ENCODE peak calls at places on chromosomes 16 and 17, in seven cellular contexts. Q is H1, J is GM12878, N is sigmoid colon, R is stomach, E is GM23338, P is HL-60. L is an unnamed sample.
A peak's percentile ranks its signal among the peaks of the same experiment; 100 is the strongest.

GRCh38 chr17:76444518-76445311 is 8.2 kb downstream of the UBE2O start:
- DNase-seq in E (peak; percentile 73), J (no peak), R (no peak), N (no peak), P (no peak), Q (no peak), L (no peak)

GRCh38 chr17:82076785-82077591 is 11.4 kb upstream of the DUS1L start:
- DNase-seq in R (no peak), N (no peak), P (no peak), J (no peak), Q (no peak), E (peak; percentile 65), L (no peak)

GRCh38 chr16:4244254-4244812 is 2.5 kb upstream of the SRL start:
- DNase-seq in Q (no peak), N (no peak), E (no peak), P (no peak), J (no peak), R (peak; percentile 62), L (no peak)

GRCh38 chr17:75059369-75060345 is 12.6 kb downstream of the KCTD2 start:
- DNase-seq in J (no peak), P (peak; percentile 49), Q (no peak), N (peak; percentile 82), R (no peak), E (peak; percentile 57), L (no peak)

GRCh38 chr17:52157161-52157560 is 1.4 kb downstream of the CA10 start:
- DNase-seq in P (no peak), N (no peak), J (no peak), E (peak; percentile 52), R (no peak), Q (no peak), L (no peak)

GRCh38 chr16:18041864-18042834 is 294.4 kb downstream of the NPIPA8 start:
- DNase-seq in Q (no peak), R (no peak), E (no peak), N (no peak), J (no peak), P (no peak), L (no peak)

GRCh38 chr17:82839617-82840292 is at the start of gene ZNF750:
- DNase-seq in R (no peak), P (no peak), Q (no peak), N (peak; percentile 30), E (peak; percentile 48), J (no peak), L (peak; percentile 66)

GRCh38 chr16:85686912-85687591 is 1.7 kb downstream of the GINS2 start:
- DNase-seq in N (no peak), E (no peak), R (no peak), J (no peak), Q (no peak), P (no peak), L (peak; percentile 54)

GRCh38 chr17:77233127-77233526 is 92.4 kb downstream of the SEC14L1 start:
- DNase-seq in E (no peak), R (no peak), P (no peak), N (no peak), Q (no peak), J (no peak), L (no peak)

GRCh38 chr16:49618955-49619354 is 237.0 kb downstream of the ZNF423 start:
- DNase-seq in R (no peak), J (no peak), P (no peak), Q (no peak), E (no peak), N (peak; percentile 11), L (no peak)

GRCh38 chr16:66359012-66359411 is 7.5 kb upstream of the CDH5 start:
- DNase-seq in J (no peak), Q (no peak), E (no peak), N (no peak), P (no peak), R (no peak), L (peak; percentile 44)

GRCh38 chr17:50274142-50274944 is at the start of gene TMEM92:
- DNase-seq in P (peak; percentile 43), Q (peak; percentile 69), N (no peak), E (peak; percentile 96), J (no peak), R (peak; percentile 89), L (peak; percentile 75)

GRCh38 chr17:47235923-47236322 is 17.7 kb upstream of the ITGB3 start:
- DNase-seq in E (no peak), Q (no peak), N (no peak), R (no peak), P (no peak), J (no peak), L (no peak)

GRCh38 chr16:70770291-70770967 is 30.5 kb downstream of the VAC14 start:
- DNase-seq in R (no peak), Q (no peak), J (no peak), P (no peak), N (no peak), E (no peak), L (no peak)

GRCh38 chr17:17096438-17097178 is 54.4 kb downstream of the MPRIP start:
- DNase-seq in N (no peak), Q (no peak), R (no peak), J (no peak), E (no peak), P (no peak), L (peak; percentile 34)

GRCh38 chr17:3796110-3796821 is 4.7 kb downstream of the ITGAE start:
- DNase-seq in J (peak; percentile 90), R (peak; percentile 48), N (no peak), P (no peak), Q (no peak), E (no peak), L (peak; percentile 86)

GRCh38 chr16:769201-769769 is 8.8 kb downstream of the MSLN start:
- DNase-seq in J (no peak), E (no peak), P (no peak), Q (no peak), R (no peak), N (no peak), L (no peak)

GRCh38 chr16:7509919-7510705 is 177.5 kb downstream of the RBFOX1 start:
- DNase-seq in R (no peak), N (no peak), P (no peak), E (peak; percentile 1), J (no peak), Q (no peak), L (no peak)

GRCh38 chr16:27660507-27660906 is 110.6 kb downstream of the KATNIP start:
- DNase-seq in Q (no peak), J (no peak), E (no peak), P (no peak), R (no peak), N (no peak), L (no peak)

DNA sequence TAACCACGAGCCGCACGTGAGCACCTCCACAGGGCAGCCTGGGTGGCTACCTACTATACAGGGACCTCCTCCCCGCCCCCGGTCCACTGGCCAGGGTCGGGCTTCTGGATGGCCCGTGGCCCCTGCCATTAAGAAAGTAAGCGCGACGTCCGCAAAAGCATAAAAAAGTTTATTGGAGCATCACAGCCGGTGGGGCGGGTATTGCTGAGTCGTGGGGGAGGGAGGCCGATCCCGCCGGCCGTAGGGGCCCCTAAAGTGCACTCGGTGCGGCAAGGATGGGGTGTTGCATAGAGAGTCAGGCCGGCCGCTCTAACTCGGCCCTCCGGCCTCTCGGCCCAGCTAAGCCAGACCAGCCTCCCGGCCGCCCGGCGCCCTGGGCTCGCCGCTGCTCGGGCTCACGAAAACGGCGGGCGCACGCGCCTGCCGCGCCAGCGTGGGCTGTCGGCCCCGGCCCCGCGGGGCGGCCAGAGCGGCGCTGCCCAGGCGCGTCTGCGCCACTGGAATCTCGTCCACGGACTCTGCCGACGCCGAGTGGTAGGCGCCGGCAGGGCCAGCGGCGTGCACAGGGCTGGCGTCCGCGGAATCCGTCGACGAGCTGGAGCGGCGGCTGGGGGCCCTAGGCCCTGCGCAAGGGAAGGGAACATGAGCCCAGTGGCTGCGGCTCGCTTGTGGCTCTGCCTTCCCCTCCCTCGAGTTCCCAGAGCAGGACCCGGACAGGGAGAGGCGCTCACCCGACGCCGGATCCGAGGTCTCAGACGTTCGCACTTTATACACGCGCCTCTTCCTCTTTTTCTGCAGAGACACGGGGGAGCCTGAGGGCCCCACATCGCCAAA is 1.2 kb upstream of the TPPP3 start:
- DNase-seq in E (peak; percentile 69), R (no peak), P (peak; percentile 86), Q (no peak), N (peak; percentile 70), J (no peak), L (peak; percentile 79)
- TF ChIP-seq POLR2AphosphoS5 in E (no peak), R (no peak), P (no peak), Q (no peak), N (no peak), J (no peak), L (no peak)

DNA sequence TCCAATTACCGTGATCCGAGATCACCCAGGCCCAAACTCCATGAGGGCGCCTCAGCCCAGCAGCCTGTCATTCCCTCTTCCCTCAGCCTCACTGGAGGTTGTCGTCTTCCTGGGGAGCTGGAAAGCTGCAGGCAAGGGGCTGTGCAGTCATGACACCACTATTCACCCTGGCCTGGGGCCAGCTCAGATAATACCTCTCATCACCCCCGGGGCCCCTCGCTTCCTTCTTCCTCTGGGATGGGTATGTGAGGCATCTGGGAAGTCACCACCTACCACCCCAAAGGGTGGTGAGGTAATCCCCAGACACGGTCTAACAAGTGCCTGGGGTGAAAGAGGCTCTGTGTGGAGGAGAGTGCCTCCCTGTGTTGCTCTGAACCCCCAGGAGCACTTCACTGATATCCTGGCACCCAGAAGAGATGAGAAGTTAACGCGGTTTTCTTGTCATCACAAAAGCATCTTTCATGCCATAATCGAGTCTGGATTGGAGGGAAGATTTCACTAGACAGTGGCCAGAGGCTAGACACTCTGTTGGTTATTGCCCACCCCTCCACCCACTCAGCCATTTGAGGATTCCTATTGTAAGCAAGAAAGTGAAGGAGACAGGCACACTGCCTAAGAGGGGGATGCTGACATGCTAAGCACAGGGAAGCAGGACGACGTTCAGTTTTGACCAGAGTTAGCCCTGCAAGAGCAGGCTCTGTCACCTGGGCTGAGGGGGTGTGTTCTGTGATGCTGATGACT is 18.4 kb downstream of the CFAP20 start:
- DNase-seq in R (peak; percentile 23), N (no peak), P (peak; percentile 2), J (no peak), Q (no peak), E (peak; percentile 40), L (no peak)
- H3K27me3 ChIP-seq in R (no peaks in the 10 kb centered on the region), N (no peaks in the 10 kb centered on the region), P (no peaks in the 10 kb centered on the region), J (no peaks in the 10 kb centered on the region), Q (no peaks in the 10 kb centered on the region), E (no peaks in the 10 kb centered on the region), L (no peaks in the 10 kb centered on the region)

GRCh38 chr17:69717819-69718218 is 303.3 kb downstream of the MAP2K6 start:
- DNase-seq in N (no peak), E (no peak), Q (no peak), P (no peak), J (no peak), R (no peak), L (no peak)
- TF ChIP-seq POLR2AphosphoS5 in N (no peak), E (no peak), Q (no peak), P (no peak), J (no peak), R (no peak), L (no peak)

DNA sequence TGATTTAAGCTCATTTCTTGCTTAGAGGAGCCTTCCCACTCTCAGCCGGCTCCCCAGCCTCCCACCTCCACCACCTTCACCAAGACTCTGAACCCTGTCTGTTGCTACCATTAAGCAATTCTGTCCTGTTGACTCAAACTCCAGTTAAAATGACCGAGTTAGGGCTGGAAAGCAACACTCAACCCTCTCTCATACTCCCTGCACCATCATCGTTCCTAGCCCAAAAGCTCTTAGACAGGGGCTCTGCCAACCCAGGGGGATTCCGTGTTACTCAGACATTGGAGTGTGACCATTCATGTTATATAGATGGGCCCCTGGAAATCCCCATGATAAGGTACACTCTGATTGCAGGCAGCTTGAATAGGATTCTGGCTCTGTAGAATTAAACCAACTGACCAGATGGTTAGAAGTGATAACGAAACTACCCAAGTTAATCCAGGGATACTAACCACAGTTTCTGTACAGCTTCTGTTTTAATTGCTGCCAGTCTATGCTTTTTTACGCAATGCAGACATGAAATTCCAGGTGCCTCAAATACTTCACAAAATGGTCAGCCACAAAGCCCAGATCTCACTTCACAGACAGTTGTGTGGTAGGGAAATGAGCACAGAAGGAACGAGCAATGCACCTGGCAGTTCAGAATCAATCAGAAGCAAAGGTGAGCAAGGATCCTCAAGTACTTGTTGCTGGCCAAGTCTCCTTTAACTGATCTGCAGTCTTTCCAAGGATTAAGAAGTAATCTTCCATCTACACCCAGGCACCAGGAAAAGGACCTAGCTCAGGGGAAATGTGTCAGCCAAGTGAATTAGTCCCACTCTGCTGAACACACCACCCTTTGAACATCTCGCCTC is 2.1 kb downstream of the SSTR2 start:
- DNase-seq in P (peak; percentile 36), R (no peak), E (no peak), N (no peak), J (no peak), Q (no peak), L (no peak)
- H3K27me3 ChIP-seq in P (peaks cover 37% of the 10 kb centered on the region), R (peaks cover 65% of the 10 kb centered on the region), E (peaks cover 61% of the 10 kb centered on the region), N (peaks cover 9% of the 10 kb centered on the region), J (peaks cover 3% of the 10 kb centered on the region), Q (peaks cover 47% of the 10 kb centered on the region), L (peaks cover 53% of the 10 kb centered on the region)

L was measured in spleen.